ENCODE peak calls at places on chromosome 19, in four cellular contexts. U, D, I and J are unnamed samples.

GRCh38 chr19:7251502-7251901 is 42.7 kb downstream of the INSR start:
- DNase-seq in U (no peak), I (no peak), D (no peak), J (no peak)

GRCh38 chr19:13842294-13843103 is 34.4 kb upstream of the NANOS3 start:
- DNase-seq in U (peak), I (peak), D (no peak), J (no peak)

GRCh38 chr19:46717034-46717715 is at the start of gene PRKD2:
- DNase-seq in D (peak), I (peak), U (peak), J (peak)

GRCh38 chr19:38800577-38801347 is 11.8 kb downstream of the LGALS7B start:
- DNase-seq in I (no peak), U (no peak), D (no peak), J (no peak)

GRCh38 chr19:3361384-3362216 is 4.8 kb upstream of the NFIC start:
- DNase-seq in D (no peak), U (no peak), I (no peak), J (no peak)

GRCh38 chr19:2476451-2477140 is 669 bp downstream of the GADD45B start:
- DNase-seq in U (peak), I (peak), D (no peak), J (no peak)

GRCh38 chr19:31943305-31943704 is 402.1 kb upstream of the ZNF507 start:
- DNase-seq in I (no peak), D (no peak), U (no peak), J (no peak)

GRCh38 chr19:6092329-6093286 is 17.7 kb downstream of the RFX2 start:
- DNase-seq in U (peak), D (peak), I (peak), J (no peak)

GRCh38 chr19:51994048-51994644 is 7.5 kb upstream of the ZNF350 start:
- DNase-seq in I (no peak), D (no peak), U (no peak), J (no peak)

GRCh38 chr19:33427801-33428626 is 54.5 kb downstream of the CEBPG start:
- DNase-seq in U (no peak), D (no peak), I (no peak), J (no peak)

GRCh38 chr19:50702870-50703829 is 16.5 kb downstream of the SHANK1 start:
- DNase-seq in I (peak), D (no peak), U (no peak), J (no peak)

GRCh38 chr19:45112111-45112827 is 19.3 kb downstream of the PPP1R37 start:
- DNase-seq in I (no peak), D (no peak), U (no peak), J (no peak)

GRCh38 chr19:47188507-47189033 is 42.4 kb downstream of the BBC3 start:
- DNase-seq in D (no peak), U (no peak), I (no peak), J (no peak)

GRCh38 chr19:33310606-33311325 is 8.4 kb upstream of the CEBPA start:
- DNase-seq in D (no peak), U (no peak), I (no peak), J (no peak)

GRCh38 chr19:55738302-55738701 is at the start of gene NLRP9:
- DNase-seq in U (no peak), D (no peak), I (no peak), J (no peak)

GRCh38 chr19:28569132-28570114 is 643.5 kb downstream of the UQCRFS1 start:
- DNase-seq in U (no peak), I (no peak), D (no peak), J (no peak)

GRCh38 chr19:47694466-47695273 is 18.6 kb upstream of the EHD2 start:
- DNase-seq in I (no peak), D (no peak), U (no peak), J (no peak)

GRCh38 chr19:42132030-42132628 is at the start of gene POU2F2:
- DNase-seq in U (no peak), I (peak), D (no peak), J (no peak)

GRCh38 chr19:41886761-41887710 is 4.1 kb downstream of the ARHGEF1 start:
- DNase-seq in I (no peak), D (no peak), U (no peak), J (no peak)

GRCh38 chr19:49101160-49101559 is 13.0 kb upstream of the LIN7B start:
- DNase-seq in D (no peak), U (no peak), I (no peak), J (no peak)

GRCh38 chr19:10699650-10700335 is 1.4 kb upstream of the QTRT1 start:
- DNase-seq in D (no peak), U (peak), I (peak), J (no peak)

GRCh38 chr19:47130120-47130588 is 481 bp upstream of the SAE1 start:
- DNase-seq in D (no peak), I (no peak), U (no peak), J (no peak)

GRCh38 chr19:18029617-18030338 is 21.8 kb downstream of the ARRDC2 start:
- DNase-seq in U (no peak), D (no peak), I (peak), J (no peak)

GRCh38 chr19:18915639-18916038 is 3.5 kb downstream of the COPE start:
- DNase-seq in U (peak), D (no peak), I (peak), J (no peak)

GRCh38 chr19:14916848-14917247 is 24.4 kb upstream of the OR7C2 start:
- DNase-seq in I (no peak), U (peak), D (no peak), J (no peak)

GRCh38 chr19:23116802-23117571 is at the start of gene ZNF730:
- DNase-seq in D (peak), U (no peak), I (peak), J (no peak)

GRCh38 chr19:36838784-36839324 is 667 bp upstream of the ZNF790 start:
- DNase-seq in D (no peak), I (no peak), U (no peak), J (no peak)

GRCh38 chr19:12838182-12838890 is at the start of gene MAST1:
- DNase-seq in D (no peak), U (peak), I (peak), J (no peak)

GRCh38 chr19:46806651-46807050 is 18.3 kb upstream of the SLC1A5 start:
- DNase-seq in D (no peak), I (no peak), U (no peak), J (no peak)

GRCh38 chr19:15280915-15281683 is 48.9 kb upstream of the EPHX3 start:
- DNase-seq in I (peak), D (peak), U (peak), J (peak)

GRCh38 chr19:23241433-23241832 is 8.8 kb downstream of the ZNF724 start:
- DNase-seq in D (no peak), I (no peak), U (no peak), J (no peak)

GRCh38 chr19:55437410-55437809 is 5.7 kb downstream of the SHISA7 start:
- DNase-seq in U (peak), I (peak), D (no peak), J (no peak)

GRCh38 chr19:33296473-33297060 is 5.8 kb downstream of the CEBPA start:
- DNase-seq in U (no peak), D (peak), I (peak), J (no peak)

GRCh38 chr19:57817976-57818375 is 3.3 kb upstream of the ZNF552 start:
- DNase-seq in D (no peak), I (no peak), U (no peak), J (no peak)

GRCh38 chr19:43755256-43755801 is 567 bp upstream of the SMG9 start:
- DNase-seq in I (peak), U (peak), D (no peak), J (no peak)